ENCODE peak calls at places on chromosomes 1 and 21, in five cellular contexts. E is H9, C is mesenchymal stem cell, X is neuronal stem cell, W is trophoblast cell. G is an unnamed sample.

GRCh38 chr1:243320224-243320623 is 64.4 kb downstream of the SDCCAG8 start:
- DNase-seq in E (no peak), C (no peak), X (no peak), W (no peak), G (no peak)

GRCh38 chr21:21712761-21713558 is 714.8 kb downstream of the NCAM2 start:
- DNase-seq in E (no peak), C (peak), X (no peak), W (no peak), G (no peak)

GRCh38 chr1:82562448-82562847 is 761.7 kb downstream of the ADGRL2 start:
- DNase-seq in E (no peak), C (no peak), X (no peak), W (no peak), G (no peak)

GRCh38 chr1:7478797-7479499 is 292.1 kb upstream of the VAMP3 start:
- DNase-seq in E (no peak), C (peak), X (no peak), W (peak), G (no peak)

GRCh38 chr1:112718691-112719418 is 3.7 kb upstream of the PPM1J start:
- DNase-seq in E (peak), C (peak), X (peak), W (peak), G (no peak)

GRCh38 chr1:239558992-239559391 is 172.6 kb downstream of the CHRM3 start:
- DNase-seq in E (no peak), C (no peak), X (no peak), W (no peak), G (no peak)

GRCh38 chr1:201028473-201028889 is 5.0 kb upstream of the KIF21B start:
- DNase-seq in E (no peak), C (no peak), X (no peak), W (no peak), G (no peak)

GRCh38 chr1:56064705-56065104 is 514.7 kb downstream of the PLPP3 start:
- DNase-seq in E (no peak), C (peak), X (no peak), W (peak), G (no peak)

GRCh38 chr1:113456967-113457366 is 66.7 kb downstream of the MAGI3 start:
- DNase-seq in E (no peak), C (peak), X (no peak), W (no peak), G (no peak)

GRCh38 chr1:113783254-113784103 is 24.2 kb upstream of the PHTF1 start:
- DNase-seq in E (no peak), C (peak), X (no peak), W (peak), G (no peak)

GRCh38 chr21:44965251-44966022 is 25.6 kb downstream of the SLX9 start:
- DNase-seq in E (no peak), C (peak), X (no peak), W (no peak), G (no peak)

GRCh38 chr1:60169206-60169605 is 95.6 kb upstream of the C1orf87 start:
- DNase-seq in E (no peak), C (no peak), X (no peak), W (no peak), G (no peak)

GRCh38 chr1:29878501-29878900 is 642.2 kb downstream of the PTPRU start:
- DNase-seq in E (no peak), C (no peak), X (no peak), W (no peak), G (no peak)

GRCh38 chr1:177983087-177983823 is 13.4 kb upstream of the SEC16B start:
- DNase-seq in E (no peak), C (peak), X (no peak), W (no peak), G (no peak)

GRCh38 chr1:11358991-11359390 is 86.0 kb downstream of the UBIAD1 start:
- DNase-seq in E (no peak), C (no peak), X (no peak), W (no peak), G (no peak)

GRCh38 chr1:166855558-166855957 is 16.3 kb downstream of the POGK start:
- DNase-seq in E (no peak), C (no peak), X (no peak), W (no peak), G (no peak)

GRCh38 chr1:246333855-246334254 is 173.2 kb downstream of the SMYD3 start:
- DNase-seq in E (no peak), C (no peak), X (no peak), W (no peak), G (no peak)

DNA sequence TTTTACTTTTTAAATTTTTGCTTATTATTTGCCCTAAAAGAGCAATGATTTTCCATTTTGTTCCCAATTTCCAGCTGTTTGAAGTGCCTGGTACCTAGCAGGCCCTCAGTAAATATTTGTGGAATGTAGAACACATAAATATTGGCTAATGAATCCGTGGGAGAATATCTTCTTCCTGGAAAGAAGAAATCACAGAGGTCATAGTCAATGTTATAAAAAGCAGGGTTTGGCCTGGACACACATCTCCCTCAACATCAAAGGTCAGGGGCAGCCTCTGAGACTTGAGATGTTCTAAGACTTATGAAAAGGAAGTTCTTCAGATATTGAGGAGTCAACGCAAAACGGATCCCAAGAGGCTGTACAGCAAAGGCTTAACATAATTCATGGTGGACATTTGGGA is 358.1 kb downstream of the HHAT start:
- DNase-seq in E (no peak), C (no peak), X (no peak), W (no peak), G (no peak)
- H2BK12ac ChIP-seq in E (no peak), C (no peak), X (no peak), W (no peak), G (no peak)

GRCh38 chr1:32717503-32717902 is 14.9 kb upstream of the SYNC start:
- DNase-seq in E (no peak), C (no peak), X (no peak), W (no peak), G (no peak)
- H2BK12ac ChIP-seq in E (no peak), C (no peak), X (no peak), W (no peak), G (peak)

DNA sequence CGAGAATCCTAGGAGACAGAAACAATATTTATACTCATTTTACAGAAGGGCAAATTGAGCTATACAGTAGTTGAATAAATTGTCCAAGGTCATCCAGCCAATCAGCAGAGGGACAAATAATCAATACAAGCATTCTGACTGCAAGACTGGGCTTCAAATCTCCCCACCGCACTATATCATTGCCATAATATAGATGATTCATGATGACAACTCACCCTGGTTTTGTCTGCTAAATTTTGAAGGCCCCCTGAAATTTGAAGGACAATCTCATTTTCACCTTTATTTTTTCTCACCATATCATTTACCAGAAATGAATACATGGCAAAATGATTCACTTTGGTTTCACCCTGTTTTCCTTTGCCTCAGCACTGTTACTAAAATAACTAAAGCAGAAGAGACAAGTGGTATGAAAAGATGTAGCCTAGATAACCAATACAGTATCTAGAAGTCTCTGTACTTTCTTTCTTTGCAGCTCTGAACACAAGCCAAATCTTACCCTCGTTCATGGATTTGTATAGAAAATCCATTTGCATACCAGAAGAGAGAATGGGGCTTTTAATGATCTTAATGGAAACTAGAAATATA is 292.5 kb downstream of the TTLL7 start:
- DNase-seq in E (no peak), C (no peak), X (no peak), W (no peak), G (no peak)
- H2BK12ac ChIP-seq in E (no peak), C (no peak), X (no peak), W (no peak), G (no peak)

GRCh38 chr1:24362982-24363614 is 43.9 kb downstream of the GRHL3 start:
- DNase-seq in E (no peak), C (peak), X (no peak), W (no peak), G (no peak)
- H2BK12ac ChIP-seq in E (no peak), C (no peak), X (no peak), W (no peak), G (no peak)

DNA sequence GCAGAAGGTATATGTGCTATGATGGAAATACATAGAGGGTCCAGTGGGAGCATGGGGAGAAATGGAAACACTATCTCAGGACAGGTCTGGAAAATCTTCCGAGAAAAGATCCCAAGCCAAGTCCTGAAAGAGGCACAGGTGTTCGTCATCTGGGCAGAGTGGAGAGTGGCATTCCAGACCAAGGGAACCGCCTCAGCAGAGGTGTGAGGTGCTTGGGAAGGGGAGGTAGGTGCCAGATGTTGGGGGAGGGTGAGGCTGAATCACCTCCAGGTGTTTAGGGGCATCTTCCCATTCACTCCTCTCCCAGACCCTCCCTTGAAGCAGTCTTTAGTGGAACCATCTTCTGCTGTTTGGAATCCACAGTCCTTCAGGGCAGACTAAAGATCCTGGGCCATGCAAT is 23.5 kb upstream of the LRRN2 start:
- DNase-seq in E (no peak), C (no peak), X (no peak), W (no peak), G (no peak)
- H2BK12ac ChIP-seq in E (no peak), C (no peak), X (no peak), W (no peak), G (no peak)

DNA sequence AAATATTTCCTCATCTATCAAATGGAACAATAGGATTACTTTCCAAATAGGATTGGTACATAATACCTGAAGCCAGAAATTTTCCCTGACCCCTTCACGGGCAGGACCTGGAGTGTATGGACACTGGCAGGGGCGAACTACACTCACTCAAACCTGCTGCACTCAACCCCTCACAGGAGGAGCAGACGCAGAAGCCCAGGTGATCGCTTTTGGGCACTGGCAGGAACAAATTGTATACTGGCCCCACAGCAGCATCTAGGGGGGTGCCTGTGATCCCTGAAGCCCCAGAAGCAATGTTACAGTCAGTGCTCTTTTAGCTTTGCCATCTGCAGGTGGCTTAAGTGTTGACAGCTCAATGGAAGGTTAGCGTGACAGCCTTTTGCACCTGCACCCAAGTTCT is 199.1 kb upstream of the NEGR1 start:
- DNase-seq in E (no peak), C (no peak), X (no peak), W (no peak), G (no peak)
- H2BK12ac ChIP-seq in E (no peak), C (no peak), X (no peak), W (no peak), G (no peak)

G was measured in H1.